ENCODE peak calls at places on chromosomes 4 and X, in eight cellular contexts. M is stimulated activated CD8-positive, alpha-beta memory T cell treated with anti-CD3 and anti-CD28 coated beads, Interleukin-12 subunit alpha, Interleukin-12 subunit beta, amount 100 ng/mL, for 4 hours; T is stimulated activated CD4-positive, alpha-beta T cell treated with anti-CD3 and anti-CD28 coated beads, Interleukin-12 subunit alpha, Interleukin-12 subunit beta, amount 100 ng/mL, for 24 hours; F is EH; L is stimulated activated naive CD8-positive, alpha-beta T cell treated with anti-CD3 and anti-CD28 coated beads, Interleukin-15, amount 100 ng/mL, for 72 hours; J is GM04504; U is activated effector memory CD4-positive, alpha-beta T cell treated with Interleukin-2 at 50 U/mL for 16 hours; Y is natural killer cell treated with Interleukin-12 subunit alpha and Interleukin-12 subunit beta and Interleukin-15 and Interleukin-18, amount 100 ng/mL, for 72 hours. X is an unnamed sample.
A peak's percentile ranks its signal among the peaks of the same experiment; 100 is the strongest.

GRCh38 chr4:61210186-61210939 is 10.2 kb downstream of the ADGRL3 start:
- DNase-seq in M (no peak), T (no peak), F (no peak), L (no peak), J (no peak), U (no peak), Y (no peak), X (no peak)

GRCh38 chrX:21926527-21927278 is 13.8 kb upstream of the SMS start:
- DNase-seq in M (no peak), T (no peak), F (peak; percentile 95), L (no peak), J (peak; percentile 88), U (no peak), Y (no peak), X (no peak)

GRCh38 chrX:154409222-154409871 is at the start of gene DNASE1L1:
- DNase-seq in M (no peak), T (no peak), F (peak; percentile 91), L (no peak), J (peak; percentile 68), U (no peak), Y (peak; percentile 83), X (peak; percentile 90)

GRCh38 chr4:8537041-8537461 is 43.1 kb upstream of the GPR78 start:
- DNase-seq in M (no peak), T (no peak), F (peak; percentile 94), L (no peak), J (peak; percentile 83), U (no peak), Y (no peak), X (no peak)

GRCh38 chrX:57822398-57822797 is 87.9 kb downstream of the ZXDA start:
- DNase-seq in M (no peak), T (no peak), F (no peak), L (no peak), J (no peak), U (no peak), Y (no peak), X (no peak)

GRCh38 chrX:110167952-110168451 is 149.9 kb downstream of the AMMECR1 start:
- DNase-seq in M (peak; percentile 17), T (peak; percentile 5), F (peak; percentile 90), L (peak; percentile 28), J (no peak), U (peak; percentile 27), Y (peak; percentile 68), X (no peak)

GRCh38 chr4:142721187-142721586 is 124.9 kb downstream of the INPP4B start:
- DNase-seq in M (no peak), T (no peak), F (peak; percentile 27), L (no peak), J (no peak), U (no peak), Y (no peak), X (no peak)

GRCh38 chr4:46389301-46389761 is 597 bp downstream of the GABRA2 start:
- DNase-seq in M (no peak), T (no peak), F (no peak), L (no peak), J (no peak), U (no peak), Y (no peak), X (no peak)

GRCh38 chrX:48573690-48574269 is 504 bp upstream of the RBM3 start:
- DNase-seq in M (no peak), T (no peak), F (no peak), L (no peak), J (no peak), U (peak; percentile 9), Y (no peak), X (no peak)

GRCh38 chr4:153448003-153448731 is 18.0 kb upstream of the TMEM131L start:
- DNase-seq in M (no peak), T (no peak), F (peak; percentile 43), L (no peak), J (no peak), U (no peak), Y (no peak), X (no peak)

GRCh38 chr4:37780444-37781133 is 45.9 kb upstream of the PGM2 start:
- DNase-seq in M (peak; percentile 1), T (no peak), F (peak; percentile 15), L (no peak), J (no peak), U (peak; percentile 42), Y (no peak), X (no peak)

GRCh38 chrX:67558267-67558666 is 14.4 kb downstream of the AR start:
- DNase-seq in M (no peak), T (no peak), F (no peak), L (no peak), J (no peak), U (no peak), Y (no peak), X (no peak)

X was measured in suprapubic skin.